ENCODE peak calls at places on chromosomes 2 and 18, in seven cellular contexts. C is activated CD8-positive, alpha-beta T cell treated with anti-CD3 and anti-CD28 coated beads, Interleukin-2, amount 10 ng/mL, durations not matched to agents 7 days and 5 days; F is mesothelial cell of epicardium; V is NCI-H510A; Q is CD8-positive, alpha-beta memory T cell; G is NCI-H524; B is LoVo. D is an unnamed sample.

GRCh38 chr2:221554769-221555510 is 17.2 kb downstream of the EPHA4 start:
- DNase-seq in C (no peak), F (no peak), V (no peak), Q (no peak), G (no peak), B (no peak), D (no peak)

GRCh38 chr2:84022810-84023431 is 436.2 kb downstream of the SUCLG1 start:
- DNase-seq in C (peak), F (no peak), V (no peak), Q (no peak), G (peak), B (peak), D (no peak)

GRCh38 chr18:3230401-3231334 is 10.9 kb upstream of the MYOM1 start:
- DNase-seq in C (no peak), F (no peak), V (no peak), Q (no peak), G (no peak), B (peak), D (no peak)

GRCh38 chr2:239234151-239234825 is 166.5 kb downstream of the HDAC4 start:
- DNase-seq in C (no peak), F (no peak), V (no peak), Q (no peak), G (no peak), B (no peak), D (no peak)

GRCh38 chr2:109284816-109285215 is 155.8 kb downstream of the SH3RF3 start:
- DNase-seq in C (no peak), F (no peak), V (no peak), Q (no peak), G (no peak), B (no peak), D (no peak)

GRCh38 chr2:132582360-132582759 is 87.6 kb downstream of the LYPD1 start:
- DNase-seq in C (no peak), F (no peak), V (peak), Q (no peak), G (no peak), B (no peak), D (peak)

GRCh38 chr2:165871025-165871424 is 77.0 kb upstream of the GALNT3 start:
- DNase-seq in C (no peak), F (no peak), V (no peak), Q (no peak), G (no peak), B (no peak), D (no peak)

GRCh38 chr2:29502452-29502851 is 387.2 kb downstream of the CLIP4 start:
- DNase-seq in C (no peak), F (no peak), V (no peak), Q (no peak), G (no peak), B (no peak), D (no peak)

GRCh38 chr18:60563082-60563481 is 190.5 kb upstream of the MC4R start:
- DNase-seq in C (no peak), F (no peak), V (no peak), Q (no peak), G (no peak), B (no peak), D (no peak)

GRCh38 chr2:124027182-124027581 is 2.1 kb downstream of the CNTNAP5 start:
- DNase-seq in C (no peak), F (no peak), V (peak), Q (no peak), G (peak), B (peak), D (no peak)

GRCh38 chr2:210442869-210443268 is 33.7 kb downstream of the LANCL1 start:
- DNase-seq in C (no peak), F (no peak), V (no peak), Q (no peak), G (no peak), B (no peak), D (no peak)

D was measured in H1.